ENCODE peak calls at places on chromosomes 12 and 14, in nine cellular contexts. M is transverse colon, R is endothelial cell of umbilical vein, T is stomach, D is suprapubic skin, P is spleen, K is H1, X is breast epithelium, A is esophagus muscularis mucosa. W is an unnamed sample.

GRCh38 chr14:51018521-51018920 is 74.2 kb upstream of the PYGL start:
- DNase-seq in M (no peak), A (no peak), D (no peak), T (no peak), P (no peak), K (no peak), R (no peak), X (no peak), W (no peak)

GRCh38 chr14:103684871-103685270 is 30.4 kb downstream of the XRCC3 start:
- DNase-seq in X (no peak), R (no peak), K (no peak), A (no peak), M (no peak), P (peak), D (peak), T (no peak), W (no peak)

GRCh38 chr12:102565555-102565954 is 85.2 kb upstream of the IGF1 start:
- DNase-seq in R (no peak), D (no peak), K (no peak), X (no peak), A (no peak), P (no peak), M (no peak), T (no peak), W (no peak)

GRCh38 chr12:52585951-52586350 is 12.3 kb upstream of the KRT74 start:
- DNase-seq in T (no peak), P (no peak), A (no peak), R (no peak), M (no peak), D (no peak), K (no peak), X (no peak), W (no peak)

GRCh38 chr14:59294662-59294992 is 106.2 kb downstream of the DAAM1 start:
- DNase-seq in M (no peak), X (no peak), K (no peak), A (no peak), P (no peak), R (no peak), T (no peak), D (no peak), W (no peak)

GRCh38 chr14:31990183-31990862 is 86.8 kb upstream of the ARHGAP5 start:
- DNase-seq in D (no peak), X (no peak), R (no peak), M (no peak), K (no peak), P (no peak), A (no peak), T (no peak), W (no peak)

GRCh38 chr14:91149462-91149861 is 35.6 kb downstream of the DGLUCY start:
- DNase-seq in A (no peak), P (no peak), K (no peak), T (peak), X (peak), M (peak), D (no peak), R (peak), W (peak)

GRCh38 chr14:70018713-70019201 is 139.5 kb downstream of the SMOC1 start:
- DNase-seq in P (no peak), A (no peak), X (peak), K (no peak), D (no peak), T (peak), R (no peak), M (peak), W (peak)

GRCh38 chr14:90490727-90491050 is 93.9 kb downstream of the CALM1 start:
- DNase-seq in D (no peak), T (no peak), R (no peak), M (no peak), K (no peak), A (no peak), P (no peak), X (no peak), W (no peak)

GRCh38 chr12:6416596-6416995 is 28.2 kb upstream of the CD27 start:
- DNase-seq in D (no peak), A (no peak), X (no peak), M (no peak), K (no peak), T (no peak), P (no peak), R (no peak), W (no peak)
- TF ChIP-seq POLR2AphosphoS5 in D (no peak), A (no peak), X (no peak), M (no peak), K (no peak), T (no peak), P (peak), R (no peak), W (no peak)

DNA sequence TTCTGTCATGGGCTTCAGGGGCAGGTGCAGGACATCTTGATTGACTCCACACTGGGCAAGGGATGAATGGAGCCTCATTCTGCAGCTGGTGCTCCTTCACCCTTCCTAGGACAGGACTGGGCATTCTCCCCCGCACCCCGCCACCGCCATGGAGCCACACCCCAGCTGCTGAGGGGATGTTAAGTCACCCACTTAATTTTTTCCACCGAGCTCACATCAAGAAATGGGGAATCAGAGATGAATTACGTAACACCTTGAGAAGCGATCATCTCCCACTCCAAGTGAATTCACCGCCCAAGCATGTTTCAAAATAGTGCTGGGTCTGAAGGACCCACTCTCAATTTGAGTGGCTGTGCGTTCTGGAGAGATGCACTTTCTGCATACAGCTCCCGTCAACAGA is 94.2 kb downstream of the EML1 start:
- DNase-seq in K (no peak), M (no peak), T (no peak), D (no peak), R (no peak), P (no peak), A (no peak), X (no peak), W (no peak)
- TF ChIP-seq POLR2A in K (no peak), M (no peak), T (no peak), D (no peak), R (no peak), P (no peak), A (no peak), X (no peak), W (no peak)

GRCh38 chr14:79011091-79011919 is 841.1 kb downstream of the NRXN3 start:
- DNase-seq in P (no peak), X (no peak), R (peak), M (no peak), K (no peak), T (no peak), A (no peak), D (no peak), W (peak)
- TF ChIP-seq CTCF in P (no peak), X (no peak), R (peak), M (peak), K (no peak), T (no peak), A (peak), D (no peak), W (peak)

GRCh38 chr12:14957769-14958168 is 3.6 kb downstream of the ARHGDIB start:
- DNase-seq in D (no peak), M (peak), R (no peak), P (no peak), X (no peak), K (no peak), T (no peak), A (no peak), W (no peak)
- TF ChIP-seq POLR2AphosphoS5 in D (no peak), M (no peak), R (no peak), P (no peak), X (no peak), K (no peak), T (no peak), A (no peak), W (no peak)

DNA sequence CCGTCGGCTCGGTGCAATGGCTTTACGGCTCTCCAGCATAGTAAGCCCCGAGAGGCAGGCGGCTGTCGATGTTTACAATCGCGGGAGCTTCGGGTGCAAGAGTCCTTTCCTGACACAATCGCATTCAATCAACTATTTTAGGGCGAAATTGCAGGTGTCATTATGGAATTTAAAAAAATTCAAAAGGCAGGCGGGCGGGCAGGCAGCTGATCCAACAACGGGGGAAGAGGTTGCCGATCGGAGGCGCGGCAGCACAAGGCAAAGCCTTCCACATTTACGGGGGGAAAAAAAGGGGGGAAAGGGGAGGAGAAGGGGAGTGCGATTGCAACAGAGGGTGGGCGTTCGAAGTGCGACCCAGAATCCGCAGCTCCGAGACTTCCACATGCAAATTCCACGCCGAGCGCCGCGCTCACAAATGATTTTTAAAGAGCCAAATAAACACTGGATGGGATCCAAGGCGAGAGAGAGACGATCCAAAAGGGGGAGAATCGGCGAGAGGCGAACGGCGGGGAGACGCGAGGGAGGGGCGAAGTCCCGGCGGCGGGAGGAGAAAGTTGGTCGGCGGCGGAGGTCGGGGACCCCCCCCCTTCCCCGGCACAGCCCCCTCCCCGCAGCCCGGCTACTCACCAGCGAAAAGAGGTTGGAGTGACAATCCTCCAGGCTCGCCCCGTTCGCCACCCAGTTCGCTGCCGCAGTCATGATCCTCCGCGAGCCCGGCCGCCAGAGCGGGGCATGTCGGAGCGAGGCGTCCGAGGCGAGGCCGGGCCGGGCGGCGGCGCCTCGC is 868 bp downstream of the MED13L start:
- DNase-seq in P (peak), M (peak), D (peak), R (peak), A (no peak), K (peak), T (peak), X (peak), W (peak)
- TF ChIP-seq POLR2A in P (no peak), M (peak), D (no peak), R (no peak), A (no peak), K (peak), T (no peak), X (no peak), W (no peak)

W was measured in prostate gland.